ENCODE peak calls at places on chromosome 10, in five cellular contexts. V is brain microvascular endothelial cell; A is SK-N-SH; W is thoracic aorta; B is CD8-positive, alpha-beta T cell. O is an unnamed sample.
A peak's percentile ranks its signal among the peaks of the same experiment; 100 is the strongest.

GRCh38 chr10:123587110-123587509 is 79.0 kb upstream of the GPR26 start:
- DNase-seq in W (no peak), A (no peak), V (no peak), B (no peak), O (no peak)

GRCh38 chr10:17673517-17674051 is 29.6 kb downstream of the STAM start:
- DNase-seq in W (no peak), A (no peak), V (peak; percentile 93), B (no peak), O (peak; percentile 19)

GRCh38 chr10:71665456-71665855 is 54.1 kb downstream of the C10orf105 start:
- DNase-seq in W (no peak), V (no peak), A (no peak), B (no peak), O (no peak)

GRCh38 chr10:92787557-92788152 is 60.7 kb upstream of the EXOC6 start:
- DNase-seq in V (no peak), B (no peak), W (no peak), A (no peak), O (peak; percentile 51)

GRCh38 chr10:30028006-30028441 is 31.4 kb downstream of the JCAD start:
- DNase-seq in W (no peak), B (no peak), A (no peak), V (no peak), O (no peak)

GRCh38 chr10:71396084-71396713 is 521 bp upstream of the CDH23 start:
- DNase-seq in W (no peak), B (no peak), V (no peak), A (peak; percentile 90), O (peak; percentile 93)

GRCh38 chr10:86653379-86653778 is 968 bp upstream of the OPN4 start:
- DNase-seq in V (no peak), B (no peak), A (no peak), W (no peak), O (no peak)

GRCh38 chr10:49844775-49845561 is 82.8 kb upstream of the OGDHL start:
- DNase-seq in A (no peak), B (no peak), V (no peak), W (no peak), O (no peak)

GRCh38 chr10:7157091-7157490 is 253.7 kb downstream of the SFMBT2 start:
- DNase-seq in B (no peak), V (no peak), W (no peak), A (no peak), O (no peak)

GRCh38 chr10:87054373-87055295 is 34.5 kb downstream of the FAM25A start:
- DNase-seq in B (no peak), W (no peak), A (peak; percentile 21), V (peak; percentile 59), O (peak; percentile 65)

GRCh38 chr10:131810805-131811137 is 90.0 kb upstream of the PPP2R2D start:
- DNase-seq in W (no peak), B (no peak), V (no peak), A (no peak), O (peak; percentile 34)

GRCh38 chr10:62527019-62527827 is 153.1 kb downstream of the ZNF365 start:
- DNase-seq in W (no peak), V (no peak), A (no peak), B (no peak), O (no peak)

GRCh38 chr10:92545556-92545955 is 28.3 kb downstream of the IDE start:
- DNase-seq in B (no peak), A (no peak), V (no peak), W (no peak), O (no peak)

GRCh38 chr10:8103543-8103942 is 49.1 kb downstream of the GATA3 start:
- DNase-seq in A (no peak), W (no peak), B (no peak), V (no peak), O (no peak)

GRCh38 chr10:71805776-71806705 is 32.7 kb upstream of the VSIR start:
- DNase-seq in B (no peak), A (peak; percentile 51), W (no peak), V (peak; percentile 16), O (peak; percentile 98)

GRCh38 chr10:43040482-43041256 is 36.2 kb upstream of the RET start:
- DNase-seq in W (no peak), B (no peak), V (no peak), A (peak; percentile 20), O (no peak)

GRCh38 chr10:34024708-34025425 is 690.4 kb upstream of the NRP1 start:
- DNase-seq in V (peak; percentile 59), A (no peak), W (no peak), B (no peak), O (peak; percentile 72)

GRCh38 chr10:71575934-71576801 is 143.4 kb downstream of the C10orf105 start:
- DNase-seq in A (peak; percentile 58), W (no peak), V (no peak), B (no peak), O (peak; percentile 69)

GRCh38 chr10:30219977-30220751 is 128.9 kb downstream of the MTPAP start:
- DNase-seq in V (peak; percentile 34), W (no peak), B (no peak), A (no peak), O (no peak)

GRCh38 chr10:72255977-72256729 is 17.6 kb upstream of the DDIT4 start:
- DNase-seq in V (no peak), A (no peak), B (no peak), W (no peak), O (no peak)

GRCh38 chr10:54869022-54869421 is 68.0 kb upstream of the PCDH15 start:
- DNase-seq in V (no peak), A (no peak), W (no peak), B (no peak), O (no peak)

GRCh38 chr10:98361131-98361633 is 53.8 kb downstream of the PYROXD2 start:
- DNase-seq in A (no peak), B (no peak), W (peak; percentile 60), V (peak; percentile 100), O (peak; percentile 73)

GRCh38 chr10:74419491-74420466 is 268.8 kb downstream of the ADK start:
- DNase-seq in A (peak; percentile 47), B (peak; percentile 3), W (no peak), V (peak; percentile 34), O (peak; percentile 8)

GRCh38 chr10:127417031-127417430 is 132.1 kb upstream of the NPS start:
- DNase-seq in W (no peak), B (no peak), V (no peak), A (no peak), O (no peak)

GRCh38 chr10:60845038-60845437 is 66.8 kb downstream of the CDK1 start:
- DNase-seq in B (no peak), A (no peak), W (no peak), V (no peak), O (no peak)

GRCh38 chr10:79445217-79445707 is at the start of gene ZCCHC24:
- DNase-seq in A (no peak), B (no peak), W (no peak), V (no peak), O (no peak)

GRCh38 chr10:25465582-25466372 is 291.0 kb downstream of the GPR158 start:
- DNase-seq in W (no peak), V (no peak), B (no peak), A (no peak), O (no peak)

GRCh38 chr10:85641479-85641967 is 725.1 kb downstream of the GRID1 start:
- DNase-seq in V (peak; percentile 33), A (no peak), W (no peak), B (no peak), O (no peak)

GRCh38 chr10:3225589-3225988 is 53.0 kb upstream of the PITRM1 start:
- DNase-seq in V (peak; percentile 86), W (no peak), B (no peak), A (no peak), O (no peak)

GRCh38 chr10:89219512-89220218 is 12.5 kb upstream of the CH25H start:
- DNase-seq in A (no peak), V (no peak), W (no peak), B (no peak), O (no peak)

GRCh38 chr10:22690614-22691431 is 23.6 kb downstream of the PIP4K2A start:
- DNase-seq in A (no peak), B (no peak), V (no peak), W (no peak), O (no peak)
- H3K4me3 ChIP-seq in A (no peak overlapping the region), B (no peak overlapping the region), V (no peak overlapping the region), W (no peak overlapping the region), O (no peak overlapping the region)

GRCh38 chr10:117242463-117242832 is 1.5 kb downstream of the SLC18A2 start:
- DNase-seq in A (no peak), W (no peak), B (no peak), V (no peak), O (no peak)
- H3K27me3 ChIP-seq in A (peaks cover 17% of the 10 kb centered on the region), W (no peaks in the 10 kb centered on the region), B (no peaks in the 10 kb centered on the region), V (peaks cover 28% of the 10 kb centered on the region), O (peaks cover 45% of the 10 kb centered on the region)

GRCh38 chr10:124706876-124707516 is 37.2 kb downstream of the FAM53B start:
- DNase-seq in V (no peak), W (no peak), B (no peak), A (no peak), O (no peak)

GRCh38 chr10:124707546-124707945 is 36.6 kb downstream of the FAM53B start:
- DNase-seq in W (no peak), V (no peak), B (no peak), A (no peak), O (no peak)

GRCh38 chr10:124708922-124709520 is 35.2 kb downstream of the FAM53B start:
- DNase-seq in B (no peak), V (peak; percentile 32), A (peak; percentile 85), W (no peak), O (peak; percentile 74)

GRCh38 chr10:124709862-124710261 is 34.3 kb downstream of the FAM53B start:
- DNase-seq in A (no peak), B (no peak), W (no peak), V (no peak), O (no peak)

DNA sequence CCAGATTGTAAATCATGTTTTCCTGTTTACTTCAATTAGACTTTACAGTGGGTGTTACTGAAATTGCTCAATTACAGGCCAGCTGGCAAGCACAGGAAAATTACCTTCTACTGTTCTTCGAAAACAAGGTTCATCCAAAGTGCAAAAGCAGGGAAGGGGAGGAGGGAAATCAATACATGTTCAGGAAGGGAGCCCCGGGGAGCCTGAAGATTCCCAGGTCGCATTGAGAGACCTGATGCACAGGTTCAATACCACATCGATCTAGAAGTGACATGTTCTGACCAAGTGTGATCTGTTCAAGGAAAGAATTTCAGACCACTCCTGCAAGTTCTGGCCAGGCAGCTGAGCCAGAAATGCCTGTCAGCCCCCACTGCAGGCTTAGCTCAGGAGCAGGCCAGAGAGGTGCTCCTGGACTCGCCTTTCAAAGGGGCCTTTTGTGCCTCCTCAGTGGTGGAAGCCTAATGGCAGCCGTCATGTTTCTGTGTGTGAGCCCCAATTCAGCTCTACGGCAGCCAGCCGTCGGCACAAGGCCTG is 35.9 kb downstream of the FAM53B start:
- DNase-seq in B (no peak), W (no peak), A (no peak), V (no peak), O (no peak)
- H3K4me3 ChIP-seq in B (no peak overlapping the region), W (no peak overlapping the region), A (no peak overlapping the region), V (no peak overlapping the region), O (no peak overlapping the region)

DNA sequence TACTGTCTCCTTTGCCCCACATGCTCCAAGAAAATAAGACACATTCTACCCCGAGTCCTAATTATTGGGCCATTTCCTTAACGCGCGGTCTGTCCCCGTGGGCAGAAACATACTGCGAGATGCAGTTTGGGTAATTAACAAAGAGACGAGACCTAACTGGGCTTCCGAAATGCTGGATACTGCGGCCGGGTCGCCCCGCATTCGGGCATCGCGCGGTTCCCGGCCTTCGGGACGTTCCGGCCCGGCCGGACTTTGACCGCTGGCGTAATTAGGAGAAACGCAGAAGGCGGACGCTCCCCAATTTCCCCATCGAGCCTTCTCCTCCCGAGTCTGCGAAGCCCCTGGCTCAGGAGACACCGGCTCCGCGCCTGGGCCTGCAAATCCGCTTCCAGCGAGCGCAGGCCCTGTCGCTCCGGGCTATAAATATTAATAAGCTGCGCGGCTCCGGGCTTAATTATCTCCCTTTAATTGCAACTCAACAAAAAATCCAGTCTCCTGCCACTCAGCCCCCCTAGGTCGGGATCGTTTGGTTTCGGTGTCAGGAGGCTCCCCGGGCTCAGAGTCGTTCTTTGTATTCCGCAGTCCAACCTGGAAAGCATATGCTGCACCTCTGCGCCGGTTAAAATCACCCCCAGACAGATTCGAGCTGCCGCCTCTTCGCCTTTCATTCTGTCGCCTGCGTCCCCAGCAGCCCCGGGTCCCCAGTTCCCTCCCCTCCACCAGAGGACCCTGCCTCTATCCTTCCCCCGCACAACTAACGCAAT is 131.5 kb downstream of the SPAG6 start:
- DNase-seq in A (no peak), V (no peak), W (no peak), B (no peak), O (peak; percentile 66)
- H3K27me3 ChIP-seq in A (peaks cover 12% of the 10 kb centered on the region), V (peaks cover 44% of the 10 kb centered on the region), W (peaks cover 18% of the 10 kb centered on the region), B (peaks cover 43% of the 10 kb centered on the region), O (peaks cover 83% of the 10 kb centered on the region)

O was measured in H7.